ENCODE peak calls at places on chromosomes 11 and 22, in five cellular contexts. One of them, this sample, is unnamed.

GRCh38 chr11:65625628-65626342 is 10.2 kb downstream of the PCNX3 start:
- DNase-seq in ELR: peak; percentile 49
- DNase-seq in cardiac fibroblast: peak; percentile 46
- DNase-seq in nucleus accumbens: no peak
- DNase-seq in GM12891: peak; percentile 79
- DNase-seq in this sample: peak; percentile 70

GRCh38 chr11:12842933-12843636 is 166.0 kb upstream of the RASSF10 start:
- DNase-seq in ELR: peak; percentile 18
- DNase-seq in cardiac fibroblast: peak; percentile 84
- DNase-seq in nucleus accumbens: no peak
- DNase-seq in GM12891: no peak
- DNase-seq in this sample: no peak

GRCh38 chr11:94400839-94401772 is at the start of gene GPR83:
- DNase-seq in ELR: no peak
- DNase-seq in cardiac fibroblast: peak; percentile 10
- DNase-seq in nucleus accumbens: no peak
- DNase-seq in GM12891: no peak
- DNase-seq in this sample: peak; percentile 44

GRCh38 chr11:1665313-1665712 is 31.7 kb upstream of the KRTAP5-6 start:
- DNase-seq in ELR: no peak
- DNase-seq in cardiac fibroblast: no peak
- DNase-seq in nucleus accumbens: no peak
- DNase-seq in GM12891: no peak
- DNase-seq in this sample: no peak

GRCh38 chr11:132992838-132993680 is 539.2 kb downstream of the OPCML start:
- DNase-seq in ELR: peak; percentile 53
- DNase-seq in cardiac fibroblast: no peak
- DNase-seq in nucleus accumbens: no peak
- DNase-seq in GM12891: no peak
- DNase-seq in this sample: no peak

GRCh38 chr11:28529046-28529445 is 420.9 kb downstream of the METTL15 start:
- DNase-seq in ELR: peak; percentile 51
- DNase-seq in cardiac fibroblast: peak; percentile 25
- DNase-seq in nucleus accumbens: no peak
- DNase-seq in GM12891: no peak
- DNase-seq in this sample: no peak

GRCh38 chr11:28559497-28559896 is 451.3 kb downstream of the METTL15 start:
- DNase-seq in ELR: no peak
- DNase-seq in cardiac fibroblast: peak; percentile 29
- DNase-seq in nucleus accumbens: no peak
- DNase-seq in GM12891: no peak
- DNase-seq in this sample: no peak

GRCh38 chr11:47123094-47123493 is 53.6 kb downstream of the ARFGAP2 start:
- DNase-seq in ELR: no peak
- DNase-seq in cardiac fibroblast: no peak
- DNase-seq in nucleus accumbens: no peak
- DNase-seq in GM12891: no peak
- DNase-seq in this sample: no peak

GRCh38 chr11:15969281-15969680 is 387.1 kb downstream of the SOX6 start:
- DNase-seq in ELR: peak; percentile 76
- DNase-seq in cardiac fibroblast: peak; percentile 93
- DNase-seq in nucleus accumbens: no peak
- DNase-seq in GM12891: no peak
- DNase-seq in this sample: peak; percentile 60

GRCh38 chr11:32643526-32643925 is 59.9 kb downstream of the EIF3M start:
- DNase-seq in ELR: peak; percentile 83
- DNase-seq in cardiac fibroblast: peak; percentile 76
- DNase-seq in nucleus accumbens: no peak
- DNase-seq in GM12891: no peak
- DNase-seq in this sample: no peak

GRCh38 chr11:2305862-2306823 is 4.3 kb downstream of the TSPAN32 start:
- DNase-seq in ELR: peak; percentile 29
- DNase-seq in cardiac fibroblast: peak; percentile 67
- DNase-seq in nucleus accumbens: no peak
- DNase-seq in GM12891: no peak
- DNase-seq in this sample: peak; percentile 83

GRCh38 chr11:77019976-77020591 is 14.1 kb upstream of the B3GNT6 start:
- DNase-seq in ELR: peak; percentile 57
- DNase-seq in cardiac fibroblast: peak; percentile 43
- DNase-seq in nucleus accumbens: no peak
- DNase-seq in GM12891: no peak
- DNase-seq in this sample: no peak

GRCh38 chr22:29470159-29470855 is 9.7 kb upstream of the NEFH start:
- DNase-seq in ELR: peak; percentile 45
- DNase-seq in cardiac fibroblast: peak; percentile 68
- DNase-seq in nucleus accumbens: no peak
- DNase-seq in GM12891: peak; percentile 64
- DNase-seq in this sample: peak; percentile 86

GRCh38 chr22:38246692-38247091 is 26.1 kb downstream of the TMEM184B start:
- DNase-seq in ELR: no peak
- DNase-seq in cardiac fibroblast: no peak
- DNase-seq in nucleus accumbens: peak; percentile 57
- DNase-seq in GM12891: no peak
- DNase-seq in this sample: no peak

GRCh38 chr11:2347449-2347848 is 29.7 kb upstream of the CD81 start:
- DNase-seq in ELR: no peak
- DNase-seq in cardiac fibroblast: no peak
- DNase-seq in nucleus accumbens: no peak
- DNase-seq in GM12891: no peak
- DNase-seq in this sample: no peak

GRCh38 chr11:13229675-13230359 is 47.8 kb upstream of the BMAL1 start:
- DNase-seq in ELR: no peak
- DNase-seq in cardiac fibroblast: no peak
- DNase-seq in nucleus accumbens: no peak
- DNase-seq in GM12891: no peak
- DNase-seq in this sample: no peak

GRCh38 chr22:49663311-49663711 is 164.4 kb downstream of the BRD1 start:
- DNase-seq in ELR: no peak
- DNase-seq in cardiac fibroblast: no peak
- DNase-seq in nucleus accumbens: no peak
- DNase-seq in GM12891: no peak
- DNase-seq in this sample: no peak

GRCh38 chr11:27317751-27318150 is 45.3 kb downstream of the CCDC34 start:
- DNase-seq in ELR: peak; percentile 81
- DNase-seq in cardiac fibroblast: peak; percentile 75
- DNase-seq in nucleus accumbens: no peak
- DNase-seq in GM12891: no peak
- DNase-seq in this sample: peak; percentile 41

GRCh38 chr22:39624501-39624821 is 53.9 kb downstream of the CACNA1I start:
- DNase-seq in ELR: no peak
- DNase-seq in cardiac fibroblast: no peak
- DNase-seq in nucleus accumbens: no peak
- DNase-seq in GM12891: no peak
- DNase-seq in this sample: no peak

GRCh38 chr11:61837411-61838005 is 9.4 kb downstream of the FADS2 start:
- DNase-seq in ELR: no peak
- DNase-seq in cardiac fibroblast: no peak
- DNase-seq in nucleus accumbens: no peak
- DNase-seq in GM12891: no peak
- DNase-seq in this sample: no peak

GRCh38 chr11:111361874-111362273 is 17.2 kb downstream of the POU2AF1 start:
- DNase-seq in ELR: no peak
- DNase-seq in cardiac fibroblast: no peak
- DNase-seq in nucleus accumbens: no peak
- DNase-seq in GM12891: no peak
- DNase-seq in this sample: no peak

GRCh38 chr22:48846200-48846599 is 981.5 kb downstream of the BRD1 start:
- DNase-seq in ELR: no peak
- DNase-seq in cardiac fibroblast: no peak
- DNase-seq in nucleus accumbens: no peak
- DNase-seq in GM12891: no peak
- DNase-seq in this sample: no peak

GRCh38 chr11:5369793-5370192 is 13.8 kb upstream of the OR51M1 start:
- DNase-seq in ELR: peak; percentile 80
- DNase-seq in cardiac fibroblast: peak; percentile 72
- DNase-seq in nucleus accumbens: no peak
- DNase-seq in GM12891: no peak
- DNase-seq in this sample: peak; percentile 55

GRCh38 chr22:37196539-37197450 is 8.7 kb upstream of the C1QTNF6 start:
- DNase-seq in ELR: peak; percentile 87
- DNase-seq in cardiac fibroblast: peak; percentile 84
- DNase-seq in nucleus accumbens: no peak
- DNase-seq in GM12891: no peak
- DNase-seq in this sample: peak; percentile 91

GRCh38 chr11:63534895-63535461 is 1.6 kb upstream of the PLAAT4 start:
- DNase-seq in ELR: no peak
- DNase-seq in cardiac fibroblast: no peak
- DNase-seq in nucleus accumbens: no peak
- DNase-seq in GM12891: no peak
- DNase-seq in this sample: no peak

GRCh38 chr11:72584293-72584921 is 89.8 kb downstream of the PDE2A start:
- DNase-seq in ELR: no peak
- DNase-seq in cardiac fibroblast: peak; percentile 28
- DNase-seq in nucleus accumbens: no peak
- DNase-seq in GM12891: no peak
- DNase-seq in this sample: peak; percentile 41

GRCh38 chr22:50229370-50229769 is 15.5 kb downstream of the TUBGCP6 start:
- DNase-seq in ELR: no peak
- DNase-seq in cardiac fibroblast: no peak
- DNase-seq in nucleus accumbens: no peak
- DNase-seq in GM12891: no peak
- DNase-seq in this sample: no peak

GRCh38 chr22:25085930-25086901 is 113.4 kb upstream of the CRYBB3 start:
- DNase-seq in ELR: no peak
- DNase-seq in cardiac fibroblast: peak; percentile 31
- DNase-seq in nucleus accumbens: no peak
- DNase-seq in GM12891: no peak
- DNase-seq in this sample: no peak

GRCh38 chr22:24134090-24134846 is 47.0 kb upstream of the SUSD2 start:
- DNase-seq in ELR: no peak
- DNase-seq in cardiac fibroblast: no peak
- DNase-seq in nucleus accumbens: peak; percentile 63
- DNase-seq in GM12891: no peak
- DNase-seq in this sample: no peak

GRCh38 chr11:6742260-6742659 is 29.5 kb downstream of the OR2AG2 start:
- DNase-seq in ELR: no peak
- DNase-seq in cardiac fibroblast: no peak
- DNase-seq in nucleus accumbens: no peak
- DNase-seq in GM12891: no peak
- DNase-seq in this sample: no peak

This sample was measured in AG08396.